ENCODE peak calls at places on chromosomes 5 and 9, in eight cellular contexts. I is sigmoid colon, V is upper lobe of left lung, L is stomach, C is H1, O is K562, D is HCT116, G is endothelial cell of umbilical vein. Z is an unnamed sample.

GRCh38 chr9:110021891-110022290 is 186.1 kb downstream of the C9orf152 start:
- DNase-seq in D (no peak), C (no peak), O (no peak), I (no peak), L (no peak), G (peak; percentile 54), V (no peak), Z (no peak)

GRCh38 chr5:40778133-40778532 is 20.0 kb downstream of the PRKAA1 start:
- DNase-seq in I (no peak), D (no peak), O (no peak), V (no peak), L (no peak), G (no peak), C (no peak), Z (no peak)

GRCh38 chr9:105157178-105157583 is 87.3 kb upstream of the SLC44A1 start:
- DNase-seq in D (peak; percentile 24), I (peak; percentile 95), L (peak; percentile 40), C (no peak), V (no peak), G (peak; percentile 63), O (no peak), Z (peak; percentile 74)

GRCh38 chr5:59275537-59276276 is 617.8 kb downstream of the PDE4D start:
- DNase-seq in C (peak; percentile 31), I (peak; percentile 89), V (no peak), L (peak; percentile 44), D (no peak), G (peak; percentile 85), O (no peak), Z (no peak)

GRCh38 chr5:4541334-4541733 is 598.8 kb upstream of the ADAMTS16 start:
- DNase-seq in O (no peak), C (no peak), G (no peak), V (no peak), L (no peak), D (no peak), I (no peak), Z (no peak)

GRCh38 chr9:93588641-93589609 is 12.5 kb downstream of the PHF2 start:
- DNase-seq in O (no peak), I (no peak), V (no peak), L (no peak), D (no peak), C (no peak), G (peak; percentile 29), Z (no peak)

GRCh38 chr5:61822584-61822983 is 483.4 kb upstream of the KIF2A start:
- DNase-seq in D (no peak), V (no peak), L (no peak), O (no peak), I (no peak), C (no peak), G (no peak), Z (no peak)

GRCh38 chr5:1724822-1725602 is 74.6 kb downstream of the MRPL36 start:
- DNase-seq in G (no peak), V (peak; percentile 66), O (peak; percentile 74), I (peak; percentile 46), L (peak; percentile 13), D (no peak), C (no peak), Z (no peak)

GRCh38 chr5:91357012-91357634 is 26.0 kb downstream of the ARRDC3 start:
- DNase-seq in D (no peak), L (peak; percentile 58), O (no peak), I (no peak), V (no peak), G (no peak), C (no peak), Z (no peak)

GRCh38 chr9:15885464-15885863 is 332.6 kb downstream of the CCDC171 start:
- DNase-seq in O (no peak), D (no peak), C (no peak), L (no peak), V (no peak), G (no peak), I (no peak), Z (no peak)

GRCh38 chr5:179371123-179371515 is 25.9 kb upstream of the ADAMTS2 start:
- DNase-seq in O (no peak), L (no peak), G (no peak), C (no peak), D (no peak), I (peak; percentile 28), V (no peak), Z (no peak)

GRCh38 chr9:8733096-8733954 is 933.7 kb upstream of the DMAC1 start:
- DNase-seq in G (peak; percentile 43), V (peak; percentile 58), D (no peak), L (no peak), O (no peak), C (no peak), I (no peak), Z (peak; percentile 67)

GRCh38 chr9:134384811-134385479 is 58.7 kb downstream of the RXRA start:
- DNase-seq in V (no peak), C (no peak), L (no peak), G (no peak), D (no peak), I (no peak), O (no peak), Z (no peak)

GRCh38 chr9:98516897-98517503 is 191.7 kb downstream of the GABBR2 start:
- DNase-seq in I (no peak), G (no peak), V (no peak), D (no peak), O (no peak), L (no peak), C (no peak), Z (no peak)

GRCh38 chr9:34653610-34654072 is 1.7 kb downstream of the IL11RA start:
- DNase-seq in I (peak; percentile 75), D (no peak), G (peak; percentile 24), L (no peak), V (no peak), C (no peak), O (peak; percentile 39), Z (no peak)

GRCh38 chr9:104075801-104076753 is 18.0 kb upstream of the SMC2 start:
- DNase-seq in C (no peak), L (no peak), O (no peak), D (no peak), G (no peak), I (no peak), V (no peak), Z (no peak)

GRCh38 chr5:2263763-2264162 is 381.0 kb upstream of the IRX4 start:
- DNase-seq in L (no peak), V (no peak), G (no peak), D (no peak), I (peak; percentile 26), O (no peak), C (no peak), Z (no peak)

GRCh38 chr5:167294861-167295685 is 996.4 kb upstream of the WWC1 start:
- DNase-seq in C (no peak), O (no peak), L (no peak), I (no peak), G (peak; percentile 92), V (no peak), D (peak; percentile 3), Z (no peak)
- H3K27ac ChIP-seq in C (no peak overlapping the region), O (no peak overlapping the region), L (no peak overlapping the region), I (peak overlapping the region; percentile 24), G (peak overlapping the region; percentile 88), V (no peak overlapping the region), D (no peak overlapping the region), Z (no peak overlapping the region)

GRCh38 chr5:96662725-96663513 is 743 bp downstream of the CAST start:
- DNase-seq in G (peak; percentile 90), D (peak; percentile 81), L (peak; percentile 93), O (peak; percentile 52), V (peak; percentile 99), I (peak; percentile 97), C (no peak), Z (peak; percentile 98)
- TF ChIP-seq POLR2AphosphoS5 in G (peak; percentile 70), D (peak; percentile 85), L (peak; percentile 64), O (no peak), V (peak; percentile 91), I (peak; percentile 90), C (peak; percentile 34), Z (peak; percentile 92)

GRCh38 chr9:22119537-22120167 is 110.5 kb upstream of the CDKN2B start:
- DNase-seq in I (no peak), D (no peak), O (no peak), C (no peak), V (no peak), L (no peak), G (peak; percentile 53), Z (no peak)

GRCh38 chr9:22120595-22120994 is 111.5 kb upstream of the CDKN2B start:
- DNase-seq in V (no peak), C (no peak), L (no peak), O (no peak), D (no peak), G (no peak), I (no peak), Z (no peak)

GRCh38 chr9:22129633-22130032 is 120.5 kb upstream of the CDKN2B start:
- DNase-seq in I (no peak), D (no peak), V (no peak), G (no peak), O (no peak), L (no peak), C (no peak), Z (no peak)

GRCh38 chr9:22129134-22129533 is 120.0 kb upstream of the CDKN2B start:
- DNase-seq in C (no peak), G (no peak), O (no peak), D (no peak), V (no peak), I (no peak), L (no peak), Z (no peak)

DNA sequence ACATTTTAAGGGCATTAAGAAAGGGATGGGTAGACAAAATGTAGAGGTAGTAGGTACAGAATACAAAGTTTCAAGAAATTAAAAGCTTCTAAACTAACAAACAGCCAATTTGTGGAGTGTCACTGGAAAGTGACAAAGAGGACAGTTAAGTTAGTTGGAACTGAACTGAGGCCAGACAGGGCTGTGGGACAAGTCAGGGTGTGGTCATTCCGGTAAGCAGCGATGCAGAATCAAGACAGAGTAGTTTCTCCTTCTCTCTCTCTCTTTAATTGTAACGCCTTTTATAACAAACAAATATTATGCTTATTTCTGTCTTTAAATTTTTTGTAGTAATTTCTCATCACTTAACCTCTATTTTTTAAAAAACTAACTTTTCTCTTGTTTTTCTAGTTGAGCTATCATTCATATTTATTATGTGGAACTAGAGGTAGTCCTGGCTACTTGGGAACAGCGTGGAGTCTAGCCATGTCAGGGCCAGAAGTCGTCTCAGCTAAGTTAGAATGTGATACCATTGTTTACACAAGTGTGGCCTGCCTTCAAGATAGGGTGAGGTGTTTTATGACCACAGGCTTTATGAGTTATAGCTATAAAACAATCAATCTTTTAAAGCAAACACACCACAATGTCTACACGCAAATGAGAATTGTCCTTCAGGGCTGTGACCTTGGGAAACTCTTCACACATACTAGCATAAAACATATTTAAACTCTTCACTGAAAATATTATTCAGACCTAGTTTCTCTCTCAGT is 115.3 kb upstream of the CDKN2B start:
- DNase-seq in V (no peak), I (no peak), G (peak; percentile 64), L (peak; percentile 33), O (no peak), C (no peak), D (no peak), Z (no peak)
- TF ChIP-seq POLR2A in V (no peak), I (no peak), G (no peak), L (no peak), O (no peak), C (no peak), D (no peak), Z (no peak)

GRCh38 chr5:133081716-133082115 is 29.9 kb downstream of the HSPA4 start:
- DNase-seq in C (no peak), D (no peak), V (no peak), I (no peak), L (no peak), O (no peak), G (no peak), Z (no peak)
- H3K27ac ChIP-seq in C (no peak overlapping the region), D (no peak overlapping the region), V (no peak overlapping the region), I (no peak overlapping the region), L (no peak overlapping the region), O (no peak overlapping the region), G (no peak overlapping the region), Z (no peak overlapping the region)